ENCODE peak calls at places on chromosomes 11 and 22, in seven cellular contexts. One of them, this sample, is unnamed.

GRCh38 chr11:126440792-126441514 is 85.5 kb downstream of the ST3GAL4 start:
- DNase-seq in astrocyte: peak
- DNase-seq in endothelial cell of umbilical vein: peak
- DNase-seq in astrocyte of the cerebellum: peak
- DNase-seq in mammary epithelial cell: peak
- DNase-seq in mucosa of descending colon: peak
- DNase-seq in MCF 10A: peak
- DNase-seq in this sample: peak

GRCh38 chr11:952406-953385 is 27.0 kb downstream of the AP2A2 start:
- DNase-seq in astrocyte: peak
- DNase-seq in endothelial cell of umbilical vein: no peak
- DNase-seq in astrocyte of the cerebellum: no peak
- DNase-seq in mammary epithelial cell: no peak
- DNase-seq in mucosa of descending colon: peak
- DNase-seq in MCF 10A: no peak
- DNase-seq in this sample: peak

GRCh38 chr22:19740586-19740985 is 17.2 kb downstream of the GP1BB start:
- DNase-seq in astrocyte: no peak
- DNase-seq in endothelial cell of umbilical vein: no peak
- DNase-seq in astrocyte of the cerebellum: no peak
- DNase-seq in mammary epithelial cell: no peak
- DNase-seq in mucosa of descending colon: no peak
- DNase-seq in MCF 10A: no peak
- DNase-seq in this sample: no peak

GRCh38 chr11:14972581-14973490 is 685 bp upstream of the CALCA start:
- DNase-seq in astrocyte: no peak
- DNase-seq in endothelial cell of umbilical vein: no peak
- DNase-seq in astrocyte of the cerebellum: no peak
- DNase-seq in mammary epithelial cell: no peak
- DNase-seq in mucosa of descending colon: no peak
- DNase-seq in MCF 10A: no peak
- DNase-seq in this sample: no peak

GRCh38 chr11:86513746-86514373 is 139.2 kb downstream of the CCDC81 start:
- DNase-seq in astrocyte: no peak
- DNase-seq in endothelial cell of umbilical vein: no peak
- DNase-seq in astrocyte of the cerebellum: no peak
- DNase-seq in mammary epithelial cell: no peak
- DNase-seq in mucosa of descending colon: no peak
- DNase-seq in MCF 10A: no peak
- DNase-seq in this sample: no peak

GRCh38 chr22:46001426-46002106 is 24.6 kb upstream of the WNT7B start:
- DNase-seq in astrocyte: no peak
- DNase-seq in endothelial cell of umbilical vein: peak
- DNase-seq in astrocyte of the cerebellum: no peak
- DNase-seq in mammary epithelial cell: no peak
- DNase-seq in mucosa of descending colon: no peak
- DNase-seq in MCF 10A: no peak
- DNase-seq in this sample: no peak

GRCh38 chr22:49025791-49026475 is 801.7 kb downstream of the BRD1 start:
- DNase-seq in astrocyte: no peak
- DNase-seq in endothelial cell of umbilical vein: no peak
- DNase-seq in astrocyte of the cerebellum: no peak
- DNase-seq in mammary epithelial cell: no peak
- DNase-seq in mucosa of descending colon: no peak
- DNase-seq in MCF 10A: no peak
- DNase-seq in this sample: no peak

GRCh38 chr11:62775646-62776045 is 4.5 kb downstream of the TAF6L start:
- DNase-seq in astrocyte: no peak
- DNase-seq in endothelial cell of umbilical vein: no peak
- DNase-seq in astrocyte of the cerebellum: no peak
- DNase-seq in mammary epithelial cell: no peak
- DNase-seq in mucosa of descending colon: no peak
- DNase-seq in MCF 10A: no peak
- DNase-seq in this sample: no peak

GRCh38 chr11:131544591-131544990 is 174.2 kb downstream of the NTM start:
- DNase-seq in astrocyte: no peak
- DNase-seq in endothelial cell of umbilical vein: no peak
- DNase-seq in astrocyte of the cerebellum: no peak
- DNase-seq in mammary epithelial cell: no peak
- DNase-seq in mucosa of descending colon: no peak
- DNase-seq in MCF 10A: no peak
- DNase-seq in this sample: no peak

GRCh38 chr22:37060801-37061610 is 9.5 kb downstream of the KCTD17 start:
- DNase-seq in astrocyte: no peak
- DNase-seq in endothelial cell of umbilical vein: no peak
- DNase-seq in astrocyte of the cerebellum: no peak
- DNase-seq in mammary epithelial cell: no peak
- DNase-seq in mucosa of descending colon: no peak
- DNase-seq in MCF 10A: no peak
- DNase-seq in this sample: no peak

GRCh38 chr22:42397332-42398246 is 34.6 kb downstream of the NFAM1 start:
- DNase-seq in astrocyte: no peak
- DNase-seq in endothelial cell of umbilical vein: peak
- DNase-seq in astrocyte of the cerebellum: no peak
- DNase-seq in mammary epithelial cell: no peak
- DNase-seq in mucosa of descending colon: peak
- DNase-seq in MCF 10A: no peak
- DNase-seq in this sample: no peak

GRCh38 chr11:9774591-9775392 is 110.9 kb downstream of the SWAP70 start:
- DNase-seq in astrocyte: peak
- DNase-seq in endothelial cell of umbilical vein: peak
- DNase-seq in astrocyte of the cerebellum: peak
- DNase-seq in mammary epithelial cell: no peak
- DNase-seq in mucosa of descending colon: no peak
- DNase-seq in MCF 10A: peak
- DNase-seq in this sample: no peak

GRCh38 chr11:109390752-109391151 is 31.2 kb upstream of the C11orf87 start:
- DNase-seq in astrocyte: no peak
- DNase-seq in endothelial cell of umbilical vein: no peak
- DNase-seq in astrocyte of the cerebellum: no peak
- DNase-seq in mammary epithelial cell: no peak
- DNase-seq in mucosa of descending colon: no peak
- DNase-seq in MCF 10A: no peak
- DNase-seq in this sample: no peak

GRCh38 chr11:112822478-112823274 is 138.5 kb upstream of the NCAM1 start:
- DNase-seq in astrocyte: no peak
- DNase-seq in endothelial cell of umbilical vein: no peak
- DNase-seq in astrocyte of the cerebellum: no peak
- DNase-seq in mammary epithelial cell: no peak
- DNase-seq in mucosa of descending colon: no peak
- DNase-seq in MCF 10A: peak
- DNase-seq in this sample: no peak

GRCh38 chr11:104402812-104403521 is 239.0 kb upstream of the PDGFD start:
- DNase-seq in astrocyte: peak
- DNase-seq in endothelial cell of umbilical vein: no peak
- DNase-seq in astrocyte of the cerebellum: no peak
- DNase-seq in mammary epithelial cell: no peak
- DNase-seq in mucosa of descending colon: no peak
- DNase-seq in MCF 10A: no peak
- DNase-seq in this sample: no peak

GRCh38 chr11:17791144-17791543 is 56.6 kb downstream of the KCNC1 start:
- DNase-seq in astrocyte: no peak
- DNase-seq in endothelial cell of umbilical vein: no peak
- DNase-seq in astrocyte of the cerebellum: no peak
- DNase-seq in mammary epithelial cell: no peak
- DNase-seq in mucosa of descending colon: no peak
- DNase-seq in MCF 10A: no peak
- DNase-seq in this sample: no peak

GRCh38 chr11:17792161-17792560 is 57.6 kb downstream of the KCNC1 start:
- DNase-seq in astrocyte: no peak
- DNase-seq in endothelial cell of umbilical vein: no peak
- DNase-seq in astrocyte of the cerebellum: no peak
- DNase-seq in mammary epithelial cell: no peak
- DNase-seq in mucosa of descending colon: no peak
- DNase-seq in MCF 10A: no peak
- DNase-seq in this sample: no peak

GRCh38 chr11:17790453-17790852 is 55.9 kb downstream of the KCNC1 start:
- DNase-seq in astrocyte: peak
- DNase-seq in endothelial cell of umbilical vein: no peak
- DNase-seq in astrocyte of the cerebellum: no peak
- DNase-seq in mammary epithelial cell: peak
- DNase-seq in mucosa of descending colon: no peak
- DNase-seq in MCF 10A: peak
- DNase-seq in this sample: no peak

GRCh38 chr11:17786824-17787525 is 52.4 kb downstream of the KCNC1 start:
- DNase-seq in astrocyte: peak
- DNase-seq in endothelial cell of umbilical vein: no peak
- DNase-seq in astrocyte of the cerebellum: peak
- DNase-seq in mammary epithelial cell: peak
- DNase-seq in mucosa of descending colon: no peak
- DNase-seq in MCF 10A: peak
- DNase-seq in this sample: no peak

DNA sequence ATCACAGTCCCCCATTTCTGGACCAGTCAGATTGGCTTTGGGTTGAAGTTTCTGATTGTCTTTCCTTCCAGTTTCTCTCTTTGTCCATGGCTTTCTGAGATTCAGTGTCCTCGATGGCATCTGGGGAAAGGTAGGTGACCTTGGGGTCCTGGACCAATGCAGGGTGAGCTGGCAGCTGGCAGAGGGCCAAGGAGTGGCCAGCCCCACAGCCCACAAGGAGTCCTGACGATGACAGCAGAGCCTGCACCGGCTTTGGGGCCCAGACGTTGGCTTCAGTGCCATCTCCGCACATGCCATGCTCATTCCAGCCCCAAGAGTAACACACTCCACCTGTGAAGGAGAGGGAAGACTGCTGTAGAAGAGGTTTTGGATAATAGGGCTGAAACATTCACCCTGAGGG is 53.5 kb downstream of the KCNC1 start:
- DNase-seq in astrocyte: no peak
- DNase-seq in endothelial cell of umbilical vein: no peak
- DNase-seq in astrocyte of the cerebellum: no peak
- DNase-seq in mammary epithelial cell: no peak
- DNase-seq in mucosa of descending colon: no peak
- DNase-seq in MCF 10A: no peak
- DNase-seq in this sample: no peak
- TF ChIP-seq CTCF in astrocyte: no peak
- TF ChIP-seq CTCF in endothelial cell of umbilical vein: no peak
- TF ChIP-seq CTCF in astrocyte of the cerebellum: no peak
- TF ChIP-seq CTCF in mammary epithelial cell: no peak
- TF ChIP-seq CTCF in mucosa of descending colon: no peak
- TF ChIP-seq CTCF in MCF 10A: no peak
- TF ChIP-seq CTCF in this sample: no peak

DNA sequence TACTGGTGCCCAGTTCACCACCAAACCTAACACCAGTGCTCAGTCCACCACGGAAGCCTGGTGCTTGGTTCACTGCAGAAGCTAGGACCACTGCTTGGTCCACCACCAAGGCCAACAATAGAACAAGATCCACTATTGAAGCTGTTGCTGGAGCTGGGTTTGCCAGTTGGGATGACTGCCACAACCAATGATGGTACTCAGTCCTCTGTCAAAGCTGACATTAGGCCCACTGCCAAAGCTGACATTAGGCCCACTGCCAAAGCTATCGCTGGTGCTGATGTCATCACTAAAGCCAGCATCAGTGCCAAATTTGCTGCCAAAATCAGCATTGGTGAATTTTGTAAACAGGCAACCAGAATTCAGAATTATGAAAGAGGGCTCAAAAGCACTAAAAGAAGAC is 1850.2 kb upstream of the RAG2 start:
- DNase-seq in astrocyte: peak
- DNase-seq in endothelial cell of umbilical vein: no peak
- DNase-seq in astrocyte of the cerebellum: no peak
- DNase-seq in mammary epithelial cell: no peak
- DNase-seq in mucosa of descending colon: no peak
- DNase-seq in MCF 10A: peak
- DNase-seq in this sample: no peak
- TF ChIP-seq CTCF in astrocyte: no peak
- TF ChIP-seq CTCF in endothelial cell of umbilical vein: no peak
- TF ChIP-seq CTCF in astrocyte of the cerebellum: no peak
- TF ChIP-seq CTCF in mammary epithelial cell: no peak
- TF ChIP-seq CTCF in mucosa of descending colon: no peak
- TF ChIP-seq CTCF in MCF 10A: no peak
- TF ChIP-seq CTCF in this sample: no peak

GRCh38 chr22:17739196-17739975 is 34.9 kb downstream of the BID start:
- DNase-seq in astrocyte: no peak
- DNase-seq in endothelial cell of umbilical vein: no peak
- DNase-seq in astrocyte of the cerebellum: no peak
- DNase-seq in mammary epithelial cell: no peak
- DNase-seq in mucosa of descending colon: no peak
- DNase-seq in MCF 10A: no peak
- DNase-seq in this sample: no peak

GRCh38 chr22:17742528-17742902 is 31.8 kb downstream of the BID start:
- DNase-seq in astrocyte: peak
- DNase-seq in endothelial cell of umbilical vein: peak
- DNase-seq in astrocyte of the cerebellum: peak
- DNase-seq in mammary epithelial cell: peak
- DNase-seq in mucosa of descending colon: peak
- DNase-seq in MCF 10A: peak
- DNase-seq in this sample: peak

GRCh38 chr22:17744430-17744829 is 29.8 kb downstream of the BID start:
- DNase-seq in astrocyte: no peak
- DNase-seq in endothelial cell of umbilical vein: no peak
- DNase-seq in astrocyte of the cerebellum: no peak
- DNase-seq in mammary epithelial cell: no peak
- DNase-seq in mucosa of descending colon: no peak
- DNase-seq in MCF 10A: no peak
- DNase-seq in this sample: no peak

GRCh38 chr22:17743661-17744411 is 30.4 kb downstream of the BID start:
- DNase-seq in astrocyte: no peak
- DNase-seq in endothelial cell of umbilical vein: no peak
- DNase-seq in astrocyte of the cerebellum: no peak
- DNase-seq in mammary epithelial cell: no peak
- DNase-seq in mucosa of descending colon: no peak
- DNase-seq in MCF 10A: no peak
- DNase-seq in this sample: no peak

GRCh38 chr22:17741866-17742527 is 32.3 kb downstream of the BID start:
- DNase-seq in astrocyte: no peak
- DNase-seq in endothelial cell of umbilical vein: no peak
- DNase-seq in astrocyte of the cerebellum: no peak
- DNase-seq in mammary epithelial cell: no peak
- DNase-seq in mucosa of descending colon: no peak
- DNase-seq in MCF 10A: no peak
- DNase-seq in this sample: no peak
- TF ChIP-seq CTCF in astrocyte: no peak
- TF ChIP-seq CTCF in endothelial cell of umbilical vein: no peak
- TF ChIP-seq CTCF in astrocyte of the cerebellum: no peak
- TF ChIP-seq CTCF in mammary epithelial cell: no peak
- TF ChIP-seq CTCF in mucosa of descending colon: no peak
- TF ChIP-seq CTCF in MCF 10A: no peak
- TF ChIP-seq CTCF in this sample: no peak

DNA sequence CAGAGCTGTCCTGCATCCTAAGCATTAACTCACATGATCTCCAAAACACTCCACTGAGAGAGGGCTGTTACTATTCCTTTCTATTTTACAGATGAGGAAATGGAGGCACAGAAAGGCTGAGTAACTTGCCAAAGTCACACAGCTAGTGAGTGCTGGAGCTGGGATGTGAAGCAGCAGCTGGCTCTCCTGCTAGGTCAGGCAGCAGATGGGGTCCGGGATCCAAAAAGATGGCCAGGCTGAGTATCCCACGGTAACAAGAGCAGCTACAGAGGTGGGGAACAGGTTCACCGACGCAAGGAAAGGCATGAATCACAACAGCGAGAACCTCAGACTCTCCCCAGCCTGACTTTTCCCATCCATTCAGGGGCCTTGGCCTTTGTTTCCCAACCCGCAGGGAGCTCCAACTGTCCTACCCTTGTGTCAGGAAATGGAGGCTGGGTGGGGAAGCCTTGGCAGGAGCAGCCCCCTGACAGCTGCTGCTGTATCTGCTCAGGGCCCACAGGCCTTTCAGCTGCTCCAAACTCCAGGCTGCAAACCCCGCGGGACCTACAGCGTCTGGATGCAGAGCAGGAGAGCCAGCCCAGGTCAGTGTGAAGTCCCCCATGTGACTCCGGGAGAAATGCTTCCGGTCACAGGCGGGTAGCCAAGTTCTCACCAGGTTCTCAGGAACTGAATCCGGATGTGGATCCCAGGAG is 29.5 kb downstream of the DKK3 start:
- DNase-seq in astrocyte: peak
- DNase-seq in endothelial cell of umbilical vein: peak
- DNase-seq in astrocyte of the cerebellum: peak
- DNase-seq in mammary epithelial cell: no peak
- DNase-seq in mucosa of descending colon: peak
- DNase-seq in MCF 10A: peak
- DNase-seq in this sample: no peak
- TF ChIP-seq CTCF in astrocyte: no peak
- TF ChIP-seq CTCF in endothelial cell of umbilical vein: no peak
- TF ChIP-seq CTCF in astrocyte of the cerebellum: no peak
- TF ChIP-seq CTCF in mammary epithelial cell: no peak
- TF ChIP-seq CTCF in mucosa of descending colon: no peak
- TF ChIP-seq CTCF in MCF 10A: no peak
- TF ChIP-seq CTCF in this sample: no peak

This sample was measured in progenitor cell of endocrine pancreas.